ENCODE peak calls at places on chromosomes 6 and 20, in five cellular contexts. One of them, this sample, is unnamed.

GRCh38 chr20:1879369-1879768 is 15.8 kb upstream of the SIRPA start:
- DNase-seq in A549: no peak
- DNase-seq in IMR-90: no peak
- DNase-seq in GM12878: no peak
- DNase-seq in SK-N-SH: no peak
- DNase-seq in this sample: no peak

GRCh38 chr6:148559848-148560433 is 186.9 kb upstream of the UST start:
- DNase-seq in A549: peak
- DNase-seq in IMR-90: peak
- DNase-seq in GM12878: no peak
- DNase-seq in SK-N-SH: peak
- DNase-seq in this sample: peak

GRCh38 chr20:49701313-49701731 is 12.4 kb downstream of the B4GALT5 start:
- DNase-seq in A549: peak
- DNase-seq in IMR-90: peak
- DNase-seq in GM12878: no peak
- DNase-seq in SK-N-SH: peak
- DNase-seq in this sample: no peak

GRCh38 chr6:104580452-104580851 is 279.3 kb downstream of the HACE1 start:
- DNase-seq in A549: no peak
- DNase-seq in IMR-90: no peak
- DNase-seq in GM12878: no peak
- DNase-seq in SK-N-SH: no peak
- DNase-seq in this sample: no peak

GRCh38 chr6:11424395-11425050 is 113.0 kb upstream of the TMEM170B start:
- DNase-seq in A549: no peak
- DNase-seq in IMR-90: no peak
- DNase-seq in GM12878: no peak
- DNase-seq in SK-N-SH: no peak
- DNase-seq in this sample: no peak

GRCh38 chr6:52243282-52243893 is 912 bp downstream of the IL17F start:
- DNase-seq in A549: no peak
- DNase-seq in IMR-90: peak
- DNase-seq in GM12878: no peak
- DNase-seq in SK-N-SH: no peak
- DNase-seq in this sample: no peak

GRCh38 chr6:39062014-39062740 is 13.6 kb downstream of the GLP1R start:
- DNase-seq in A549: no peak
- DNase-seq in IMR-90: no peak
- DNase-seq in GM12878: no peak
- DNase-seq in SK-N-SH: peak
- DNase-seq in this sample: no peak

GRCh38 chr6:29757701-29758293 is 34.6 kb downstream of the HLA-F start:
- DNase-seq in A549: no peak
- DNase-seq in IMR-90: no peak
- DNase-seq in GM12878: no peak
- DNase-seq in SK-N-SH: no peak
- DNase-seq in this sample: peak

GRCh38 chr6:14009416-14009815 is 84.7 kb downstream of the RNF182 start:
- DNase-seq in A549: no peak
- DNase-seq in IMR-90: no peak
- DNase-seq in GM12878: no peak
- DNase-seq in SK-N-SH: no peak
- DNase-seq in this sample: no peak

GRCh38 chr6:101224751-101225150 is 168.8 kb upstream of the GRIK2 start:
- DNase-seq in A549: no peak
- DNase-seq in IMR-90: no peak
- DNase-seq in GM12878: no peak
- DNase-seq in SK-N-SH: no peak
- DNase-seq in this sample: no peak

GRCh38 chr6:79640146-79641111 is 9.3 kb downstream of the SH3BGRL2 start:
- DNase-seq in A549: no peak
- DNase-seq in IMR-90: no peak
- DNase-seq in GM12878: no peak
- DNase-seq in SK-N-SH: peak
- DNase-seq in this sample: no peak

GRCh38 chr20:47220161-47220582 is 136.3 kb downstream of the ZMYND8 start:
- DNase-seq in A549: peak
- DNase-seq in IMR-90: no peak
- DNase-seq in GM12878: no peak
- DNase-seq in SK-N-SH: peak
- DNase-seq in this sample: peak

GRCh38 chr20:577167-577791 is 32.8 kb downstream of the TCF15 start:
- DNase-seq in A549: peak
- DNase-seq in IMR-90: peak
- DNase-seq in GM12878: no peak
- DNase-seq in SK-N-SH: no peak
- DNase-seq in this sample: peak

GRCh38 chr6:155419161-155419560 is 36.5 kb downstream of the NOX3 start:
- DNase-seq in A549: no peak
- DNase-seq in IMR-90: peak
- DNase-seq in GM12878: no peak
- DNase-seq in SK-N-SH: no peak
- DNase-seq in this sample: no peak

GRCh38 chr6:123873974-123874373 is 70.3 kb downstream of the NKAIN2 start:
- DNase-seq in A549: no peak
- DNase-seq in IMR-90: no peak
- DNase-seq in GM12878: no peak
- DNase-seq in SK-N-SH: no peak
- DNase-seq in this sample: no peak

GRCh38 chr6:134352786-134353480 is 35.0 kb upstream of the SGK1 start:
- DNase-seq in A549: no peak
- DNase-seq in IMR-90: peak
- DNase-seq in GM12878: no peak
- DNase-seq in SK-N-SH: no peak
- DNase-seq in this sample: no peak

GRCh38 chr6:137472738-137473137 is 21.5 kb downstream of the OLIG3 start:
- DNase-seq in A549: no peak
- DNase-seq in IMR-90: no peak
- DNase-seq in GM12878: no peak
- DNase-seq in SK-N-SH: no peak
- DNase-seq in this sample: no peak

GRCh38 chr6:129846761-129847160 is 14.4 kb downstream of the TMEM244 start:
- DNase-seq in A549: no peak
- DNase-seq in IMR-90: no peak
- DNase-seq in GM12878: no peak
- DNase-seq in SK-N-SH: no peak
- DNase-seq in this sample: no peak

GRCh38 chr6:37433657-37434271 is 743 bp downstream of the CMTR1 start:
- DNase-seq in A549: peak
- DNase-seq in IMR-90: peak
- DNase-seq in GM12878: peak
- DNase-seq in SK-N-SH: no peak
- DNase-seq in this sample: peak

GRCh38 chr6:100307561-100307960 is 157.2 kb downstream of the SIM1 start:
- DNase-seq in A549: no peak
- DNase-seq in IMR-90: no peak
- DNase-seq in GM12878: no peak
- DNase-seq in SK-N-SH: no peak
- DNase-seq in this sample: no peak

GRCh38 chr6:158160932-158161539 is 7.0 kb downstream of the SERAC1 start:
- DNase-seq in A549: no peak
- DNase-seq in IMR-90: peak
- DNase-seq in GM12878: no peak
- DNase-seq in SK-N-SH: no peak
- DNase-seq in this sample: no peak

GRCh38 chr20:47150403-47151152 is 205.9 kb downstream of the ZMYND8 start:
- DNase-seq in A549: peak
- DNase-seq in IMR-90: peak
- DNase-seq in GM12878: no peak
- DNase-seq in SK-N-SH: peak
- DNase-seq in this sample: peak

GRCh38 chr20:36745234-36745926 is 510 bp downstream of the NDRG3 start:
- DNase-seq in A549: peak
- DNase-seq in IMR-90: no peak
- DNase-seq in GM12878: no peak
- DNase-seq in SK-N-SH: no peak
- DNase-seq in this sample: no peak

GRCh38 chr6:169529931-169530761 is 171.7 kb downstream of the WDR27 start:
- DNase-seq in A549: peak
- DNase-seq in IMR-90: peak
- DNase-seq in GM12878: no peak
- DNase-seq in SK-N-SH: no peak
- DNase-seq in this sample: no peak

GRCh38 chr6:37725967-37726366 is 28.3 kb upstream of the MDGA1 start:
- DNase-seq in A549: peak
- DNase-seq in IMR-90: peak
- DNase-seq in GM12878: no peak
- DNase-seq in SK-N-SH: no peak
- DNase-seq in this sample: no peak

GRCh38 chr20:9615766-9616454 is 101.5 kb downstream of the LAMP5 start:
- DNase-seq in A549: no peak
- DNase-seq in IMR-90: no peak
- DNase-seq in GM12878: peak
- DNase-seq in SK-N-SH: no peak
- DNase-seq in this sample: no peak

GRCh38 chr20:50292324-50293243 is 102.0 kb downstream of the CEBPB start:
- DNase-seq in A549: peak
- DNase-seq in IMR-90: peak
- DNase-seq in GM12878: no peak
- DNase-seq in SK-N-SH: no peak
- DNase-seq in this sample: peak

GRCh38 chr6:71967436-71967835 is 81.1 kb downstream of the RIMS1 start:
- DNase-seq in A549: no peak
- DNase-seq in IMR-90: peak
- DNase-seq in GM12878: no peak
- DNase-seq in SK-N-SH: no peak
- DNase-seq in this sample: no peak

GRCh38 chr20:43752051-43752360 is 25.2 kb upstream of the GTSF1L start:
- DNase-seq in A549: no peak
- DNase-seq in IMR-90: no peak
- DNase-seq in GM12878: no peak
- DNase-seq in SK-N-SH: no peak
- DNase-seq in this sample: no peak

GRCh38 chr20:43752561-43753301 is 25.9 kb upstream of the GTSF1L start:
- DNase-seq in A549: no peak
- DNase-seq in IMR-90: peak
- DNase-seq in GM12878: peak
- DNase-seq in SK-N-SH: no peak
- DNase-seq in this sample: no peak

GRCh38 chr20:43750774-43751166 is 24.0 kb upstream of the GTSF1L start:
- DNase-seq in A549: no peak
- DNase-seq in IMR-90: no peak
- DNase-seq in GM12878: no peak
- DNase-seq in SK-N-SH: no peak
- DNase-seq in this sample: no peak

GRCh38 chr20:43749734-43750294 is 23.0 kb upstream of the GTSF1L start:
- DNase-seq in A549: peak
- DNase-seq in IMR-90: peak
- DNase-seq in GM12878: peak
- DNase-seq in SK-N-SH: peak
- DNase-seq in this sample: peak

GRCh38 chr20:43751167-43752050 is 24.6 kb upstream of the GTSF1L start:
- DNase-seq in A549: no peak
- DNase-seq in IMR-90: peak
- DNase-seq in GM12878: peak
- DNase-seq in SK-N-SH: no peak
- DNase-seq in this sample: no peak
- TF ChIP-seq RCOR1 in A549: no peak
- TF ChIP-seq RCOR1 in IMR-90: no peak
- TF ChIP-seq RCOR1 in GM12878: no peak
- TF ChIP-seq RCOR1 in SK-N-SH: no peak
- TF ChIP-seq RCOR1 in this sample: no peak

DNA sequence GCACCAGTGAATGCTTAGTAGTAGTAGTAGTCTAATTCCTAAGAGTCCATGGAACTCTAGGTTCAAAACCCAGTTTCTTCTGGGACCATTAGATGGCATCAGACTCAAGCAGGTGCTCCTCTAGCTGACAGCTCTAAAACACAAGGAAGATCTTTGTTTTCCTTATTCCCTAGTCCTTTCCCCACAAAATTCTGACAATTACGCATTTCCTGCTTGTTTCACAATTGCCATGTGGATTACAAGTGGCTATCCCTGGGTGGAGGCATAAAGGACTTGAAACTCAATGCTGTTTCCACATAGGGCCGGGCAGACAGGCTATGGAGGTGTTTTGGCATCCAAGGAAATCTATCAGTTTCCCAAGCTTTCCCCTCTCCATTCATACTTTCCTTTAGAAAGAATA is 9.2 kb upstream of the HLA-DOB start:
- DNase-seq in A549: peak
- DNase-seq in IMR-90: peak
- DNase-seq in GM12878: no peak
- DNase-seq in SK-N-SH: no peak
- DNase-seq in this sample: no peak
- TF ChIP-seq CTCF in A549: peak
- TF ChIP-seq CTCF in IMR-90: peak
- TF ChIP-seq CTCF in GM12878: peak
- TF ChIP-seq CTCF in SK-N-SH: peak
- TF ChIP-seq CTCF in this sample: peak

DNA sequence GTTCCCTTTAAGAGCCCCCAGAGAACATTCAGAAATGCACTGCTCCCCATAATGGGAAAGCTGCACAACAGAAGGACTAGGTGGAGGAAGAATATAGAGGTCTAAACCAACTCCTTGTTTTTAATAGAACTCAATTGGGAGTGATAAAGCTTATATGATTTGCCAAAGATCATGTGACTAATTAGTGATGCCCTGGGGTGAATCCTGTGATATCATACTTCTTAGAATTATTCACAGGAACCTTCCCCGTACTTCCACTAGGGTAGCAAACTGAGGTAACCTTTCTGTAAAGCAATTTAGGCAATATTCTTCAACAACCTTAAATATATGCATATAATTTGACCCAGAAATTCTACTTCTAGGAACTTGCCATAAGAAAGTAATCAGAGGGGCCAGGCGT is 84.4 kb downstream of the TFAP2A start:
- DNase-seq in A549: no peak
- DNase-seq in IMR-90: no peak
- DNase-seq in GM12878: no peak
- DNase-seq in SK-N-SH: no peak
- DNase-seq in this sample: no peak
- TF ChIP-seq RCOR1 in A549: no peak
- TF ChIP-seq RCOR1 in IMR-90: no peak
- TF ChIP-seq RCOR1 in GM12878: no peak
- TF ChIP-seq RCOR1 in SK-N-SH: no peak
- TF ChIP-seq RCOR1 in this sample: no peak

DNA sequence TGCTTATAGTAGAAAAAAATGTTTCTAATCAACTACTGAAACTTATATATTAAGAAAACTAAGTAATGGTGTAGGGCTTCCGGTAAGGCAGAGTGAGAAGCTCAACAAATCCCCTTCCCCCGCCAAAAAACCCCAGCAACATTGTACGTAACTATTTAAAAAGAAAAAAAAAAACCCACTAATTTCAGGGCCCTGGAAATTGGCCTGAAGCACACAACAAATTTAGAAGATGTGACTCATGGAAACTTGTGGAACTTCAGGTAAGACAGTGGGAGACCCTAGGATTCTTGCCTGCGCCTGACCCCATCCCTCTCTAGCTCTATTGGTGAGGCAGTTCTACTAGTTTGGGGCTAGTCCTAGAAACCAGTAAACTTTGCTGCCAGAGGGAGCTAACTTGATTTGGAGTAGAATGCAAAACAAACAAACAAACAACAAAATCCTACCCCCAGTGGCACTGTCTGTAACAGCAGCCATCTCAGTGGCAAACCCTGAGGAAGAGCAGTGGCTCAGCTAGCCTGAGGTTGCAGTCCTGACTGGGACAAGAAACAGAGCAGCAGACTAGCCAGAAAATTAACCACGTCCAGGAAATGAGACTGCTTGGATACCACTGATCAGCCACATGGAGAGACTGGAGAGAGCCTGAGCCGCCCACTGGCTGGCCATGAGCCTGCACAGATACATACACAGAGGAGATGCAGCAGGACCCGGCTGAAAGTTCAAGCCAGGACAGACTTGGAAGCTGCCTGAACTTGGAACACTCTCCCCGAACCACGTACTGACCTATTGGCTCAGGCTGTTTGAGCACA is 135.1 kb downstream of the TBXT start:
- DNase-seq in A549: peak
- DNase-seq in IMR-90: peak
- DNase-seq in GM12878: no peak
- DNase-seq in SK-N-SH: peak
- DNase-seq in this sample: no peak
- TF ChIP-seq CTCF in A549: no peak
- TF ChIP-seq CTCF in IMR-90: peak
- TF ChIP-seq CTCF in GM12878: no peak
- TF ChIP-seq CTCF in SK-N-SH: no peak
- TF ChIP-seq CTCF in this sample: no peak